ENCODE peak calls at places on chromosomes 4 and X, in seven cellular contexts. I, B, C, L, P, D and Y are unnamed samples.

GRCh38 chrX:106035064-106035463 is 3.5 kb downstream of the SERPINA7 start:
- DNase-seq in D (no peak), C (no peak), L (no peak), B (no peak), P (no peak), I (no peak), Y (no peak)

GRCh38 chr4:107148922-107149321 is 112.8 kb upstream of the DKK2 start:
- DNase-seq in P (no peak), B (no peak), I (no peak), C (no peak), L (no peak), D (no peak), Y (no peak)

GRCh38 chr4:169410839-169411770 is 140.3 kb upstream of the SH3RF1 start:
- DNase-seq in I (peak), P (no peak), B (no peak), C (no peak), L (no peak), D (peak), Y (no peak)

GRCh38 chr4:80423553-80424224 is 88.2 kb downstream of the CFAP299 start:
- DNase-seq in I (no peak), D (no peak), P (no peak), L (no peak), C (no peak), B (no peak), Y (no peak)

GRCh38 chrX:131827935-131828334 is 195.2 kb upstream of the STK26 start:
- DNase-seq in P (no peak), B (peak), C (peak), I (no peak), D (no peak), L (no peak), Y (no peak)

GRCh38 chr4:164779811-164780216 is 25.9 kb downstream of the SMIM31 start:
- DNase-seq in D (no peak), L (no peak), B (peak), C (no peak), P (no peak), I (peak), Y (peak)

GRCh38 chr4:8832130-8832930 is 39.3 kb downstream of the HMX1 start:
- DNase-seq in L (peak), P (peak), C (no peak), I (no peak), B (no peak), D (no peak), Y (no peak)

GRCh38 chr4:89788243-89789072 is 48.5 kb downstream of the SNCA start:
- DNase-seq in C (no peak), P (no peak), D (no peak), B (peak), L (no peak), I (no peak), Y (no peak)

GRCh38 chrX:111352424-111352823 is 59.6 kb downstream of the DCX start:
- DNase-seq in L (peak), C (no peak), P (peak), D (no peak), B (peak), I (no peak), Y (no peak)

GRCh38 chr4:114076865-114077264 is 97.4 kb upstream of the ARSJ start:
- DNase-seq in I (no peak), L (no peak), P (no peak), B (no peak), D (no peak), C (no peak), Y (no peak)

GRCh38 chr4:119046263-119046662 is 89.4 kb upstream of the MYOZ2 start:
- DNase-seq in D (no peak), B (no peak), I (no peak), L (peak), P (no peak), C (no peak), Y (no peak)

GRCh38 chr4:1033840-1034551 is 22.6 kb downstream of the FGFRL1 start:
- DNase-seq in D (no peak), C (no peak), I (no peak), L (peak), B (no peak), P (no peak), Y (no peak)

GRCh38 chr4:182307746-182308145 is 64.5 kb downstream of the TENM3 start:
- DNase-seq in L (no peak), D (no peak), C (no peak), P (no peak), I (peak), B (no peak), Y (no peak)

GRCh38 chr4:124903995-124904722 is 191.6 kb upstream of the ANKRD50 start:
- DNase-seq in P (no peak), B (peak), I (no peak), C (no peak), D (no peak), L (no peak), Y (no peak)

GRCh38 chrX:40749874-40750273 is 14.5 kb upstream of the MED14 start:
- DNase-seq in P (no peak), D (no peak), B (no peak), C (no peak), L (no peak), I (no peak), Y (no peak)

GRCh38 chr4:76984788-76985211 is 35.2 kb downstream of the SEPTIN11 start:
- DNase-seq in P (peak), B (no peak), I (peak), C (no peak), L (peak), D (no peak), Y (no peak)

GRCh38 chr4:5993063-5993745 is 25.0 kb downstream of the C4orf50 start:
- DNase-seq in B (no peak), L (peak), C (no peak), D (no peak), I (no peak), P (no peak), Y (no peak)

GRCh38 chr4:151257704-151258103 is 19.3 kb upstream of the PRSS48 start:
- DNase-seq in C (no peak), P (no peak), L (no peak), D (no peak), B (no peak), I (no peak), Y (no peak)

GRCh38 chr4:138234254-138234653 is 7.9 kb downstream of the SLC7A11 start:
- DNase-seq in L (no peak), P (no peak), B (no peak), I (no peak), D (no peak), C (no peak), Y (no peak)

GRCh38 chr4:15238720-15239119 is 189.1 kb upstream of the C1QTNF7 start:
- DNase-seq in I (no peak), D (no peak), P (no peak), C (no peak), L (no peak), B (no peak), Y (no peak)

GRCh38 chrX:133249659-133250058 is 31.5 kb upstream of the TFDP3 start:
- DNase-seq in C (no peak), D (no peak), L (no peak), I (no peak), B (no peak), P (no peak), Y (no peak)

GRCh38 chrX:2587146-2587545 is 86.4 kb upstream of the DHRSX start:
- DNase-seq in D (no peak), I (no peak), L (no peak), P (no peak), B (no peak), C (no peak), Y (no peak)

GRCh38 chr4:102537280-102537679 is 36.1 kb downstream of the NFKB1 start:
- DNase-seq in D (no peak), C (no peak), B (no peak), P (no peak), I (no peak), L (no peak), Y (no peak)

GRCh38 chrX:68930576-68931317 is 101.9 kb downstream of the EFNB1 start:
- DNase-seq in D (no peak), I (no peak), C (no peak), L (no peak), B (no peak), P (no peak), Y (no peak)

GRCh38 chrX:148878371-148878770 is 378.0 kb downstream of the AFF2 start:
- DNase-seq in D (no peak), I (no peak), P (no peak), C (no peak), B (no peak), L (no peak), Y (no peak)